ENCODE peak calls at places on chromosomes 3 and 15, in five cellular contexts. M is sigmoid colon, B is stomach, S is HCT116, K is GM23338. F is an unnamed sample.

GRCh38 chr3:20401253-20401652 is 215.2 kb upstream of the SGO1 start:
- DNase-seq in M (no peak), B (no peak), S (no peak), K (no peak), F (no peak)

GRCh38 chr3:73618461-73618860 is 6.3 kb downstream of the PDZRN3 start:
- DNase-seq in M (no peak), B (no peak), S (no peak), K (no peak), F (no peak)

GRCh38 chr3:14391033-14391432 is 11.4 kb upstream of the SLC6A6 start:
- DNase-seq in M (peak; percentile 80), B (no peak), S (no peak), K (no peak), F (no peak)

GRCh38 chr3:182440101-182440500 is 353.2 kb upstream of the ATP11B start:
- DNase-seq in M (no peak), B (no peak), S (no peak), K (no peak), F (no peak)

GRCh38 chr15:80072285-80072684 is 12.8 kb downstream of the ZFAND6 start:
- DNase-seq in M (no peak), B (no peak), S (peak; percentile 87), K (peak; percentile 91), F (peak; percentile 52)

GRCh38 chr3:119819806-119820205 is 37.9 kb downstream of the NR1I2 start:
- DNase-seq in M (no peak), B (no peak), S (no peak), K (no peak), F (no peak)

GRCh38 chr15:92724144-92724543 is 68.6 kb upstream of the FAM174B start:
- DNase-seq in M (no peak), B (no peak), S (no peak), K (no peak), F (no peak)

GRCh38 chr15:31235298-31236183 is 91.1 kb upstream of the KLF13 start:
- DNase-seq in M (peak; percentile 93), B (peak; percentile 59), S (no peak), K (no peak), F (no peak)

GRCh38 chr3:48960841-48961413 is 29.1 kb upstream of the P4HTM start:
- DNase-seq in M (no peak), B (no peak), S (no peak), K (no peak), F (no peak)

GRCh38 chr3:181103605-181104004 is 114.1 kb upstream of the DNAJC19 start:
- DNase-seq in M (no peak), B (no peak), S (peak; percentile 44), K (peak; percentile 93), F (no peak)

GRCh38 chr3:10780243-10780642 is 35.8 kb upstream of the SLC6A11 start:
- DNase-seq in M (no peak), B (no peak), S (no peak), K (no peak), F (no peak)

GRCh38 chr3:25783661-25784512 is 644 bp upstream of the NGLY1 start:
- DNase-seq in M (peak; percentile 76), B (peak; percentile 57), S (no peak), K (peak; percentile 92), F (peak; percentile 29)

GRCh38 chr3:13419356-13420050 is 619 bp downstream of the NUP210 start:
- DNase-seq in M (no peak), B (peak; percentile 48), S (no peak), K (peak; percentile 61), F (no peak)

GRCh38 chr3:58054652-58055051 is 46.4 kb downstream of the FLNB start:
- DNase-seq in M (no peak), B (no peak), S (no peak), K (no peak), F (no peak)

GRCh38 chr3:58055309-58055708 is 47.1 kb downstream of the FLNB start:
- DNase-seq in M (no peak), B (no peak), S (no peak), K (no peak), F (no peak)

GRCh38 chr3:58049143-58049785 is 41.0 kb downstream of the FLNB start:
- DNase-seq in M (peak; percentile 86), B (peak; percentile 56), S (peak; percentile 95), K (peak; percentile 96), F (peak; percentile 57)

GRCh38 chr3:58051196-58051595 is 43.0 kb downstream of the FLNB start:
- DNase-seq in M (peak; percentile 77), B (no peak), S (no peak), K (no peak), F (peak; percentile 58)

DNA sequence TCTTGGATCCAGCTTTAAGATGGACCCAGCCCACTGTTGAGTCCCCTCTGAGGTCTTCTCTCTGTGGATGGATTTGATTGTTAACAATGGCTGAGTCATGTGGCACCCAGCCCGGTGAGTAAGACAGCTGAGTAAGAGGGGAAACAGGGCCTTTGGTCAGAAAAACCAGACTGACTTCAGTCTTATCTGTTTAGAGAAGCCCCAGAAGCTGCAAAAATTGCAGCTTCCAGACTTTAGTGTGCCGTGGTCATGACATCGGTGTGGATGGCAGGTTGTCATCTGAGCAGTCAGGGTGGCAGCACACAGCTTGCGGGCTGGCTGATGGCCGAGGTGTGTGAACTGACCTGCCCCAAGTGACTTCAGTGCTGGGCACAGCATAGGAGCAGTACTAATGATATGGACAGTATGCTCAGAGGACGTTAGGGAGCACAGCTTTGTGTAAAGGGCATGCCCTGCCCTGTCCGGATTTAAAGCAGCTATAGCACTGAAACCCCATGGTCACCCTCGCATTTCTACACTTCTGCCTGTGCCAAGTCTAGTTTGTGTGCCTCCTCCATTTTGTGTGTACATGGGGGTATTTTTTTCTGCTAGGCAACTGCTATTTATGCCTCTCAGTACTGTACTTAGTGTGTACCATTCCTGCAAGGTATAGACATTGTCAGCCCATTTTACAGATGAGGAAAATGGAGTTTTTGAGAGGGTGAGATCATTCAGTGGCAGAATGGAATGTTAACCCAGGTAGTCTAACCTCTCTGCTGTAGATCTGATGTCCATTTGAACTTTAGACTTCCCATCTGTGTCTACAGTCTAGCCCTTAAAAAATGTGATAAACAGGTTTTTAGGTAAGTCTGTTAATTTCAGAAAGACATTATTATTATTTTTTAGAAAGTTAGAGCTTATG is 44.4 kb downstream of the FLNB start:
- DNase-seq in M (peak; percentile 94), B (peak; percentile 78), S (peak; percentile 94), K (no peak), F (peak; percentile 77)
- TF ChIP-seq POLR2AphosphoS5 in M (peak; percentile 53), B (peak; percentile 66), S (peak; percentile 68), K (no peak), F (peak; percentile 53)

GRCh38 chr3:138916824-138917223 is 30.1 kb downstream of the FOXL2 start:
- DNase-seq in M (no peak), B (peak; percentile 87), S (no peak), K (no peak), F (peak; percentile 63)

GRCh38 chr3:138919304-138919703 is 27.6 kb downstream of the FOXL2 start:
- DNase-seq in M (no peak), B (no peak), S (no peak), K (no peak), F (no peak)

GRCh38 chr3:138914870-138915502 is 32.0 kb downstream of the FOXL2 start:
- DNase-seq in M (no peak), B (no peak), S (no peak), K (peak; percentile 56), F (no peak)

GRCh38 chr3:138912237-138912636 is 34.7 kb downstream of the FOXL2 start:
- DNase-seq in M (no peak), B (no peak), S (no peak), K (no peak), F (no peak)

GRCh38 chr3:138915503-138916498 is 31.1 kb downstream of the FOXL2 start:
- DNase-seq in M (peak; percentile 96), B (peak; percentile 94), S (peak; percentile 61), K (peak; percentile 96), F (peak; percentile 95)
- TF ChIP-seq POLR2AphosphoS5 in M (peak; percentile 25), B (peak; percentile 49), S (peak; percentile 60), K (peak; percentile 36), F (peak; percentile 28)

GRCh38 chr3:184184546-184185234 is 1.3 kb upstream of the ABCF3 start:
- DNase-seq in M (no peak), B (no peak), S (no peak), K (no peak), F (no peak)

GRCh38 chr3:184185461-184186183 is 377 bp upstream of the ABCF3 start:
- DNase-seq in M (peak; percentile 100), B (peak; percentile 100), S (peak; percentile 97), K (peak; percentile 99), F (peak; percentile 99)

GRCh38 chr3:184186902-184187207 is 856 bp downstream of the ABCF3 start:
- DNase-seq in M (no peak), B (no peak), S (no peak), K (no peak), F (no peak)

GRCh38 chr3:184188080-184188479 is 2.1 kb downstream of the ABCF3 start:
- DNase-seq in M (no peak), B (no peak), S (no peak), K (no peak), F (no peak)

DNA sequence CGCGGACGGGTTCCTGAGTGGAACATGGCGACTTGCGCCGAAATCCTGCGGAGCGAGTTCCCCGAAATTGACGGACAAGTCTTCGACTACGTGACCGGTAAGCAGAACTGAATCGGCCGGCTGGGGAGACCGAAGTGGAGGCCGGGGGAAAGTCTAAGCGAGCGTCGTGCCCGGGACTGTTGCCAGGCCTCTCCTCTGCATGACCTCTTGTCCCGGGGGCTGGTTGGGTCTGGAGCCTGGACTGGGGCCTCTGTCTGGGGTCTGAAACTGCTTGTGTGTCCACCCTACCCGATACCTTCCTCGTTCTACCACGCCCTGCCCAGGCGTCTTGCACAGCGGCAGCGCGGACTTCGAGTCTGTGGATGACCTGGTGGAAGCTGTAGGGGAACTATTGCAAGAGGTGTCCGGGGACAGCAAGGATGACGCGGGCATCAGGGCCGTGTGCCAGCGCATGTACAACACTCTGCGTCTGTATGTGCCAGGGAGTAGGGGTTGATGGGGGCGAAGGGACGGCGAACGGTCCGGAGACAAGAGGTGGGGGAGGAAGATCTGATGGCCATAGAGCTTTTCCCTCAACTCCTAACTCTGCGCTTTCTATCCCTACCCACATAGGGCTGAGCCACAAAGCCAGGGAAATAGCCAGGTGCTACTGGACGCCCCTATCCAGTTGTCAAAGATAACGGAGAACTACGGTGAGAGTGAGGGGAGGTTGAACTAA is at the start of gene ABCF3:
- DNase-seq in M (peak; percentile 81), B (no peak), S (no peak), K (no peak), F (no peak)
- TF ChIP-seq POLR2AphosphoS5 in M (peak; percentile 90), B (peak; percentile 85), S (peak; percentile 88), K (peak; percentile 72), F (peak; percentile 48)

DNA sequence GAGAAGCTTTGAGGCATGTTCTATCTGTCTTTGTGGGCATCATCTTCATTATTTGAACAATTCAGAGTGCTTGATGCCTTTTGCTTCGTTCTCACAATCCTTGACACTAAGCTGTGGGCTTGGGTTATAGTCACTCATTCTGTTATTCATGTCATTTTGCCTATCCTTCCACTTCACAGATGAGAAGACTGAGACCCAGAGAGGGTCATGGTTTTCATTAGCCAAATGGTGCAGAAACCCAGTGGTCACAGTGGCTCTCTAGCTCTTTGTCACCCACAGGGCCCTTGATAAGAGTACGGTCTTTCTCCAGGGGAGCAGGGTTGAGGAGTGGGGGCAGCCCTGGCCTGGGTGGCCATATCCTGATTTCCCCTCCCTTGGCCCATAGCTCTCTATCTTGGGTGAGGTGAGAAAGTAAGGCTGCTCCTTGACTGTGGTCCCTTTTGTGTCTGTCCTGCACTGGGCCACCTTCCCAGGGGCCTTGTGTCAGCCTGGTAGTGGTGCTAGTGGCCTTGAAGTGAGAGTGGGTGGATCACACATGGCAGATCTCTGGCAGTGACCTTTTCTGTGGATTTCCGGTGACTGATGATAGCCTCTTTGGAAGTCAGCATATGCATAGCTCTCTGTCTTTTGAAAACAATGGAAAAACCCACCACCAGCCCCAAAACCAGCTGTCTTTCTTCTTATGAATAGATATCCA is 130.1 kb downstream of the IGF1R start:
- DNase-seq in M (no peak), B (no peak), S (no peak), K (no peak), F (no peak)
- TF ChIP-seq POLR2AphosphoS5 in M (no peak), B (no peak), S (no peak), K (no peak), F (no peak)

F was measured in prostate gland.